ENCODE peak calls at places on chromosomes 6 and 20, in four cellular contexts. One of them, this sample, is unnamed.

GRCh38 chr20:25573288-25574251 is 11.8 kb downstream of the NINL start:
- DNase-seq in HepG2: no peak
- DNase-seq in K562: no peak
- DNase-seq in H1: no peak
- DNase-seq in this sample: no peak

GRCh38 chr20:1761116-1761515 is 103.5 kb upstream of the SIRPG start:
- DNase-seq in HepG2: no peak
- DNase-seq in K562: no peak
- DNase-seq in H1: no peak
- DNase-seq in this sample: peak

GRCh38 chr20:63857751-63858392 is 3.4 kb upstream of the ABHD16B start:
- DNase-seq in HepG2: no peak
- DNase-seq in K562: peak
- DNase-seq in H1: peak
- DNase-seq in this sample: no peak

GRCh38 chr6:160071805-160072687 is 49.6 kb upstream of the SLC22A1 start:
- DNase-seq in HepG2: no peak
- DNase-seq in K562: no peak
- DNase-seq in H1: peak
- DNase-seq in this sample: peak

GRCh38 chr6:28953039-28953872 is 29.5 kb upstream of the TRIM27 start:
- DNase-seq in HepG2: peak
- DNase-seq in K562: peak
- DNase-seq in H1: peak
- DNase-seq in this sample: peak

GRCh38 chr20:39993737-39994136 is 695.3 kb downstream of the MAFB start:
- DNase-seq in HepG2: no peak
- DNase-seq in K562: no peak
- DNase-seq in H1: no peak
- DNase-seq in this sample: no peak

GRCh38 chr6:7463785-7464184 is 74.2 kb downstream of the RIOK1 start:
- DNase-seq in HepG2: peak
- DNase-seq in K562: no peak
- DNase-seq in H1: no peak
- DNase-seq in this sample: no peak

GRCh38 chr6:12001004-12001705 is 11.0 kb upstream of the HIVEP1 start:
- DNase-seq in HepG2: peak
- DNase-seq in K562: no peak
- DNase-seq in H1: no peak
- DNase-seq in this sample: no peak

GRCh38 chr6:166910601-166911000 is 45.7 kb downstream of the RNASET2 start:
- DNase-seq in HepG2: no peak
- DNase-seq in K562: no peak
- DNase-seq in H1: no peak
- DNase-seq in this sample: no peak

GRCh38 chr20:4173142-4173541 is 157.8 kb upstream of the RNF24 start:
- DNase-seq in HepG2: no peak
- DNase-seq in K562: no peak
- DNase-seq in H1: no peak
- DNase-seq in this sample: no peak

GRCh38 chr20:2108987-2109386 is 7.4 kb downstream of the STK35 start:
- DNase-seq in HepG2: peak
- DNase-seq in K562: no peak
- DNase-seq in H1: no peak
- DNase-seq in this sample: peak

GRCh38 chr6:28542440-28543293 is 17.0 kb downstream of the GPX5 start:
- DNase-seq in HepG2: peak
- DNase-seq in K562: peak
- DNase-seq in H1: peak
- DNase-seq in this sample: peak

GRCh38 chr6:128600397-128600951 is 80.1 kb upstream of the PTPRK start:
- DNase-seq in HepG2: no peak
- DNase-seq in K562: no peak
- DNase-seq in H1: no peak
- DNase-seq in this sample: peak

GRCh38 chr6:86153529-86153928 is 510.8 kb upstream of the SYNCRIP start:
- DNase-seq in HepG2: no peak
- DNase-seq in K562: no peak
- DNase-seq in H1: no peak
- DNase-seq in this sample: no peak

GRCh38 chr6:40725390-40725789 is 138.2 kb upstream of the LRFN2 start:
- DNase-seq in HepG2: no peak
- DNase-seq in K562: peak
- DNase-seq in H1: no peak
- DNase-seq in this sample: no peak

GRCh38 chr6:44216677-44217331 is at the start of gene MYMX:
- DNase-seq in HepG2: no peak
- DNase-seq in K562: peak
- DNase-seq in H1: peak
- DNase-seq in this sample: no peak

GRCh38 chr6:75217203-75217602 is 11.3 kb upstream of the COL12A1 start:
- DNase-seq in HepG2: no peak
- DNase-seq in K562: no peak
- DNase-seq in H1: no peak
- DNase-seq in this sample: peak

GRCh38 chr20:49511788-49512525 is 29.5 kb upstream of the KCNB1 start:
- DNase-seq in HepG2: no peak
- DNase-seq in K562: no peak
- DNase-seq in H1: no peak
- DNase-seq in this sample: no peak

GRCh38 chr6:169250660-169251059 is 3.0 kb downstream of the THBS2 start:
- DNase-seq in HepG2: no peak
- DNase-seq in K562: no peak
- DNase-seq in H1: no peak
- DNase-seq in this sample: peak

GRCh38 chr6:168603234-168603633 is 162.2 kb downstream of the SMOC2 start:
- DNase-seq in HepG2: no peak
- DNase-seq in K562: no peak
- DNase-seq in H1: peak
- DNase-seq in this sample: no peak

GRCh38 chr6:6730831-6731230 is 142.3 kb downstream of the LY86 start:
- DNase-seq in HepG2: no peak
- DNase-seq in K562: no peak
- DNase-seq in H1: no peak
- DNase-seq in this sample: peak

GRCh38 chr6:151763938-151764680 is 43.4 kb upstream of the ESR1 start:
- DNase-seq in HepG2: peak
- DNase-seq in K562: peak
- DNase-seq in H1: peak
- DNase-seq in this sample: peak

GRCh38 chr20:58389324-58389967 is 417 bp downstream of the VAPB start:
- DNase-seq in HepG2: peak
- DNase-seq in K562: peak
- DNase-seq in H1: no peak
- DNase-seq in this sample: peak

GRCh38 chr20:833121-833449 is 430 bp upstream of the FAM110A start:
- DNase-seq in HepG2: no peak
- DNase-seq in K562: no peak
- DNase-seq in H1: no peak
- DNase-seq in this sample: no peak

GRCh38 chr6:23650676-23651075 is 475.3 kb upstream of the NRSN1 start:
- DNase-seq in HepG2: no peak
- DNase-seq in K562: no peak
- DNase-seq in H1: no peak
- DNase-seq in this sample: no peak

GRCh38 chr20:23178806-23179205 is 92.7 kb upstream of the CD93 start:
- DNase-seq in HepG2: no peak
- DNase-seq in K562: peak
- DNase-seq in H1: no peak
- DNase-seq in this sample: no peak

GRCh38 chr6:110173506-110174132 is 5.9 kb downstream of the WASF1 start:
- DNase-seq in HepG2: peak
- DNase-seq in K562: peak
- DNase-seq in H1: no peak
- DNase-seq in this sample: no peak

GRCh38 chr20:13173201-13173600 is 47.9 kb upstream of the ISM1 start:
- DNase-seq in HepG2: no peak
- DNase-seq in K562: no peak
- DNase-seq in H1: no peak
- DNase-seq in this sample: no peak

GRCh38 chr6:83514877-83515466 is 2.6 kb downstream of the PRSS35 start:
- DNase-seq in HepG2: peak
- DNase-seq in K562: peak
- DNase-seq in H1: no peak
- DNase-seq in this sample: peak

GRCh38 chr20:59020938-59021551 is 1.8 kb downstream of the TUBB1 start:
- DNase-seq in HepG2: no peak
- DNase-seq in K562: peak
- DNase-seq in H1: no peak
- DNase-seq in this sample: no peak

GRCh38 chr6:37618916-37619605 is 78.6 kb downstream of the MDGA1 start:
- DNase-seq in HepG2: no peak
- DNase-seq in K562: no peak
- DNase-seq in H1: no peak
- DNase-seq in this sample: no peak

GRCh38 chr6:33104893-33105292 is 29.1 kb downstream of the HLA-DPB1 start:
- DNase-seq in HepG2: no peak
- DNase-seq in K562: no peak
- DNase-seq in H1: no peak
- DNase-seq in this sample: no peak

GRCh38 chr20:57573176-57573575 is 12.3 kb downstream of the PCK1 start:
- DNase-seq in HepG2: no peak
- DNase-seq in K562: no peak
- DNase-seq in H1: no peak
- DNase-seq in this sample: no peak

DNA sequence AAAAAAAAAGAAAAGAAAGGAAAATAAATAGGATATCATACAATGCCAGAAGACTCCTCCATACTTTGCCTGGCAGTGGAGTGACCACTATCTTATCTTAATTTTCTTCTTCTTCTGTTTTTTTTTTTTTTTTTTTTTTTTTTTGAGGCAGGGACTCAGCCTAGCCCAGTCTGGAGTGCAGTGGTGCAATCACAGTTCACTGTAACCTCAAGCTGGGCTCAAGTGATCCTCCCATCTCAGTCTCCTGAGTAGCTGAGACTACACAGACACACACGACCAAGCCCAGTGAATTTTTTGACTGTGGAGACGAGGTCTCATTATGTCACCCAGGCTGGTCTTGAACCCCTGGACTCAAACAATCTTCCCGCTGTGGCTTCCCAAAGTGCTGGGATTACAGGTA is 17.1 kb upstream of the MMP9 start:
- DNase-seq in HepG2: no peak
- DNase-seq in K562: no peak
- DNase-seq in H1: no peak
- DNase-seq in this sample: no peak
- TF ChIP-seq RNF2 in HepG2: no peak
- TF ChIP-seq RNF2 in K562: no peak
- TF ChIP-seq RNF2 in H1: no peak
- TF ChIP-seq RNF2 in this sample: no peak

GRCh38 chr6:137111296-137112066 is 62.0 kb downstream of the IL22RA2 start:
- DNase-seq in HepG2: no peak
- DNase-seq in K562: no peak
- DNase-seq in H1: no peak
- DNase-seq in this sample: no peak
- TF ChIP-seq RNF2 in HepG2: no peak
- TF ChIP-seq RNF2 in K562: no peak
- TF ChIP-seq RNF2 in H1: no peak
- TF ChIP-seq RNF2 in this sample: no peak

DNA sequence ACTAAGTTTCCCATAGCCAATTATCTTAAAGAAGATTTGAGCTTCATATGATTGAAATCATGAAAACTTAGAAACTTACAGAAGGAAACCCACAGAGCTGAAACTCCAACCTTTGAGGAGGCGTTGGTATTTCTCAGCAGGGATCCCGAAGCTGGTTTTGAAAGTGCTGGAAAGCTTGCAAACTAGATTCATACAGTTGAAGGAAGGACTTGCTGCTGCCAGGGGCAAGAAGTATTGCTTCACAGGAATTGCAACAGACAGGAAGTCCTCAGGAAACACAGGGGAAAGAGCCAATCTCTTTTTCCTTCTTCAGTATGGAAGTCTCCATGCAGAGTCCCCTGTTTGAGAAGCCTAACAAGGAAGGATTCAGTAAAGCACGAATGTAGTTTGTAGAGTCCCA is 419.7 kb downstream of the CD109 start:
- DNase-seq in HepG2: no peak
- DNase-seq in K562: no peak
- DNase-seq in H1: no peak
- DNase-seq in this sample: no peak
- TF ChIP-seq RNF2 in HepG2: no peak
- TF ChIP-seq RNF2 in K562: no peak
- TF ChIP-seq RNF2 in H1: no peak
- TF ChIP-seq RNF2 in this sample: no peak

GRCh38 chr6:150652848-150653613 is 53.3 kb downstream of the PLEKHG1 start:
- DNase-seq in HepG2: no peak
- DNase-seq in K562: no peak
- DNase-seq in H1: no peak
- DNase-seq in this sample: no peak

GRCh38 chr6:150654671-150655070 is 55.0 kb downstream of the PLEKHG1 start:
- DNase-seq in HepG2: no peak
- DNase-seq in K562: no peak
- DNase-seq in H1: no peak
- DNase-seq in this sample: no peak

GRCh38 chr6:150651808-150652473 is 52.3 kb downstream of the PLEKHG1 start:
- DNase-seq in HepG2: no peak
- DNase-seq in K562: no peak
- DNase-seq in H1: no peak
- DNase-seq in this sample: no peak

GRCh38 chr6:150659046-150659763 is 59.5 kb downstream of the PLEKHG1 start:
- DNase-seq in HepG2: no peak
- DNase-seq in K562: no peak
- DNase-seq in H1: no peak
- DNase-seq in this sample: no peak

GRCh38 chr6:150656156-150656555 is 56.5 kb downstream of the PLEKHG1 start:
- DNase-seq in HepG2: no peak
- DNase-seq in K562: no peak
- DNase-seq in H1: no peak
- DNase-seq in this sample: no peak
- TF ChIP-seq RNF2 in HepG2: no peak
- TF ChIP-seq RNF2 in K562: no peak
- TF ChIP-seq RNF2 in H1: no peak
- TF ChIP-seq RNF2 in this sample: no peak

This sample was measured in A549.